ENCODE peak calls at places on chromosome 20, in five cellular contexts. One of them, this sample, is unnamed.

GRCh38 chr20:4795394-4795793 is 73.7 kb downstream of the PRND start:
- DNase-seq in stimulated activated CD4-positive, alpha-beta T cell treated with anti-CD3 and anti-CD28 coated beads, Interleukin-12 subunit alpha, Interleukin-12 subunit beta, amount 100 ng/mL, for 4 hours: no peak
- DNase-seq in astrocyte of the cerebellum: peak
- DNase-seq in lower lobe of right lung: no peak
- DNase-seq in pancreas: no peak
- DNase-seq in this sample: no peak

GRCh38 chr20:50729925-50730764 is 1.2 kb upstream of the PARD6B start:
- DNase-seq in stimulated activated CD4-positive, alpha-beta T cell treated with anti-CD3 and anti-CD28 coated beads, Interleukin-12 subunit alpha, Interleukin-12 subunit beta, amount 100 ng/mL, for 4 hours: no peak
- DNase-seq in astrocyte of the cerebellum: no peak
- DNase-seq in pancreas: no peak
- DNase-seq in lower lobe of right lung: no peak
- DNase-seq in this sample: no peak

GRCh38 chr20:32231847-32232246 is 24.2 kb downstream of the POFUT1 start:
- DNase-seq in lower lobe of right lung: no peak
- DNase-seq in stimulated activated CD4-positive, alpha-beta T cell treated with anti-CD3 and anti-CD28 coated beads, Interleukin-12 subunit alpha, Interleukin-12 subunit beta, amount 100 ng/mL, for 4 hours: peak
- DNase-seq in astrocyte of the cerebellum: no peak
- DNase-seq in pancreas: no peak
- DNase-seq in this sample: no peak

GRCh38 chr20:49398401-49399144 is 83.9 kb downstream of the KCNB1 start:
- DNase-seq in lower lobe of right lung: no peak
- DNase-seq in pancreas: no peak
- DNase-seq in astrocyte of the cerebellum: no peak
- DNase-seq in stimulated activated CD4-positive, alpha-beta T cell treated with anti-CD3 and anti-CD28 coated beads, Interleukin-12 subunit alpha, Interleukin-12 subunit beta, amount 100 ng/mL, for 4 hours: no peak
- DNase-seq in this sample: no peak

GRCh38 chr20:19691125-19691524 is 66.9 kb upstream of the RIN2 start:
- DNase-seq in pancreas: no peak
- DNase-seq in stimulated activated CD4-positive, alpha-beta T cell treated with anti-CD3 and anti-CD28 coated beads, Interleukin-12 subunit alpha, Interleukin-12 subunit beta, amount 100 ng/mL, for 4 hours: no peak
- DNase-seq in lower lobe of right lung: no peak
- DNase-seq in astrocyte of the cerebellum: no peak
- DNase-seq in this sample: no peak

GRCh38 chr20:50658804-50659380 is 32.5 kb downstream of the RIPOR3 start:
- DNase-seq in pancreas: peak
- DNase-seq in stimulated activated CD4-positive, alpha-beta T cell treated with anti-CD3 and anti-CD28 coated beads, Interleukin-12 subunit alpha, Interleukin-12 subunit beta, amount 100 ng/mL, for 4 hours: no peak
- DNase-seq in lower lobe of right lung: no peak
- DNase-seq in astrocyte of the cerebellum: no peak
- DNase-seq in this sample: no peak

GRCh38 chr20:60512436-60512835 is 554.2 kb downstream of the CDH26 start:
- DNase-seq in stimulated activated CD4-positive, alpha-beta T cell treated with anti-CD3 and anti-CD28 coated beads, Interleukin-12 subunit alpha, Interleukin-12 subunit beta, amount 100 ng/mL, for 4 hours: no peak
- DNase-seq in astrocyte of the cerebellum: peak
- DNase-seq in pancreas: no peak
- DNase-seq in lower lobe of right lung: no peak
- DNase-seq in this sample: no peak

GRCh38 chr20:40945754-40946451 is 82.7 kb upstream of the TOP1 start:
- DNase-seq in lower lobe of right lung: no peak
- DNase-seq in astrocyte of the cerebellum: peak
- DNase-seq in pancreas: no peak
- DNase-seq in stimulated activated CD4-positive, alpha-beta T cell treated with anti-CD3 and anti-CD28 coated beads, Interleukin-12 subunit alpha, Interleukin-12 subunit beta, amount 100 ng/mL, for 4 hours: no peak
- DNase-seq in this sample: peak

GRCh38 chr20:32966881-32967781 is 37.1 kb downstream of the SUN5 start:
- DNase-seq in lower lobe of right lung: no peak
- DNase-seq in pancreas: no peak
- DNase-seq in stimulated activated CD4-positive, alpha-beta T cell treated with anti-CD3 and anti-CD28 coated beads, Interleukin-12 subunit alpha, Interleukin-12 subunit beta, amount 100 ng/mL, for 4 hours: no peak
- DNase-seq in astrocyte of the cerebellum: no peak
- DNase-seq in this sample: peak